ENCODE peak calls at places on chromosomes 4 and X, in four cellular contexts. One of them, this sample, is unnamed. For H3K4me1, the result is how much of the 10 kb centered on the place peaks cover.

GRCh38 chr4:39846135-39846534 is 131.6 kb downstream of the PDS5A start:
- DNase-seq in heart left ventricle: no peak
- DNase-seq in psoas muscle: peak
- DNase-seq in BE2C: no peak
- DNase-seq in this sample: no peak

GRCh38 chr4:187256897-187257296 is 533.2 kb upstream of the FAT1 start:
- DNase-seq in heart left ventricle: no peak
- DNase-seq in psoas muscle: no peak
- DNase-seq in BE2C: no peak
- DNase-seq in this sample: no peak

GRCh38 chr4:123822353-123822752 is 425.8 kb downstream of the SPRY1 start:
- DNase-seq in heart left ventricle: no peak
- DNase-seq in psoas muscle: no peak
- DNase-seq in BE2C: no peak
- DNase-seq in this sample: no peak

GRCh38 chrX:85052207-85052606 is 48.5 kb downstream of the APOOL start:
- DNase-seq in heart left ventricle: no peak
- DNase-seq in psoas muscle: no peak
- DNase-seq in BE2C: no peak
- DNase-seq in this sample: no peak

GRCh38 chr4:185304944-185305690 is 90.6 kb downstream of the LRP2BP start:
- DNase-seq in heart left ventricle: no peak
- DNase-seq in psoas muscle: no peak
- DNase-seq in BE2C: peak
- DNase-seq in this sample: peak

GRCh38 chrX:69145281-69145680 is 20.0 kb downstream of the PJA1 start:
- DNase-seq in heart left ventricle: no peak
- DNase-seq in psoas muscle: no peak
- DNase-seq in BE2C: no peak
- DNase-seq in this sample: no peak

GRCh38 chr4:23789765-23790164 is 100.1 kb downstream of the PPARGC1A start:
- DNase-seq in heart left ventricle: peak
- DNase-seq in psoas muscle: no peak
- DNase-seq in BE2C: no peak
- DNase-seq in this sample: no peak

GRCh38 chrX:49951524-49952193 is 29.3 kb downstream of the CLCN5 start:
- DNase-seq in heart left ventricle: no peak
- DNase-seq in psoas muscle: no peak
- DNase-seq in BE2C: peak
- DNase-seq in this sample: no peak

GRCh38 chr4:13544556-13545393 is 467 bp upstream of the NKX3-2 start:
- DNase-seq in heart left ventricle: peak
- DNase-seq in psoas muscle: no peak
- DNase-seq in BE2C: peak
- DNase-seq in this sample: peak

GRCh38 chr4:253936-254756 is 51.1 kb downstream of the ZNF732 start:
- DNase-seq in heart left ventricle: no peak
- DNase-seq in psoas muscle: no peak
- DNase-seq in BE2C: no peak
- DNase-seq in this sample: no peak

GRCh38 chrX:74779175-74779574 is 146.1 kb downstream of the NEXMIF start:
- DNase-seq in heart left ventricle: no peak
- DNase-seq in psoas muscle: no peak
- DNase-seq in BE2C: no peak
- DNase-seq in this sample: no peak

GRCh38 chr4:137655286-137655685 is 123.0 kb upstream of the PCDH18 start:
- DNase-seq in heart left ventricle: no peak
- DNase-seq in psoas muscle: no peak
- DNase-seq in BE2C: no peak
- DNase-seq in this sample: peak

GRCh38 chr4:186762865-186763264 is 39.2 kb upstream of the FAT1 start:
- DNase-seq in heart left ventricle: no peak
- DNase-seq in psoas muscle: no peak
- DNase-seq in BE2C: no peak
- DNase-seq in this sample: no peak

GRCh38 chr4:170705907-170706306 is 616.2 kb upstream of the AADAT start:
- DNase-seq in heart left ventricle: no peak
- DNase-seq in psoas muscle: no peak
- DNase-seq in BE2C: no peak
- DNase-seq in this sample: no peak

GRCh38 chrX:55758033-55758432 is 40.5 kb downstream of the RRAGB start:
- DNase-seq in heart left ventricle: no peak
- DNase-seq in psoas muscle: no peak
- DNase-seq in BE2C: no peak
- DNase-seq in this sample: no peak

GRCh38 chrX:110992611-110993010 is 103.4 kb upstream of the PAK3 start:
- DNase-seq in heart left ventricle: no peak
- DNase-seq in psoas muscle: no peak
- DNase-seq in BE2C: peak
- DNase-seq in this sample: peak

GRCh38 chr4:106208481-106209460 is 107.2 kb downstream of the TBCK start:
- DNase-seq in heart left ventricle: peak
- DNase-seq in psoas muscle: no peak
- DNase-seq in BE2C: no peak
- DNase-seq in this sample: no peak

GRCh38 chrX:24485976-24486680 is 21.0 kb downstream of the PDK3 start:
- DNase-seq in heart left ventricle: no peak
- DNase-seq in psoas muscle: no peak
- DNase-seq in BE2C: peak
- DNase-seq in this sample: no peak

GRCh38 chrX:136586386-136586785 is 54.4 kb downstream of the VGLL1 start:
- DNase-seq in heart left ventricle: no peak
- DNase-seq in psoas muscle: no peak
- DNase-seq in BE2C: no peak
- DNase-seq in this sample: no peak

GRCh38 chr4:87044511-87045369 is 109.9 kb downstream of the AFF1 start:
- DNase-seq in heart left ventricle: peak
- DNase-seq in psoas muscle: no peak
- DNase-seq in BE2C: peak
- DNase-seq in this sample: no peak

GRCh38 chr4:156330436-156331031 is 376.9 kb upstream of the CTSO start:
- DNase-seq in heart left ventricle: no peak
- DNase-seq in psoas muscle: no peak
- DNase-seq in BE2C: no peak
- DNase-seq in this sample: no peak

GRCh38 chr4:75921910-75922309 is 18.9 kb downstream of the NAAA start:
- DNase-seq in heart left ventricle: no peak
- DNase-seq in psoas muscle: no peak
- DNase-seq in BE2C: no peak
- DNase-seq in this sample: no peak

GRCh38 chrX:75968293-75968692 is 183.2 kb upstream of the MAGEE2 start:
- DNase-seq in heart left ventricle: no peak
- DNase-seq in psoas muscle: no peak
- DNase-seq in BE2C: no peak
- DNase-seq in this sample: peak

GRCh38 chr4:92303621-92304027 is at the start of gene GRID2:
- DNase-seq in heart left ventricle: peak
- DNase-seq in psoas muscle: no peak
- DNase-seq in BE2C: peak
- DNase-seq in this sample: peak

GRCh38 chr4:24770111-24770584 is 25.2 kb upstream of the SOD3 start:
- DNase-seq in heart left ventricle: no peak
- DNase-seq in psoas muscle: no peak
- DNase-seq in BE2C: no peak
- DNase-seq in this sample: peak

GRCh38 chr4:172688536-172688935 is 480.1 kb upstream of the GALNT7 start:
- DNase-seq in heart left ventricle: no peak
- DNase-seq in psoas muscle: no peak
- DNase-seq in BE2C: peak
- DNase-seq in this sample: no peak

GRCh38 chr4:40055379-40055872 is 1.2 kb upstream of the N4BP2 start:
- DNase-seq in heart left ventricle: no peak
- DNase-seq in psoas muscle: no peak
- DNase-seq in BE2C: no peak
- DNase-seq in this sample: no peak

GRCh38 chr4:184284742-184285141 is 67.1 kb upstream of the ENPP6 start:
- DNase-seq in heart left ventricle: no peak
- DNase-seq in psoas muscle: no peak
- DNase-seq in BE2C: no peak
- DNase-seq in this sample: no peak
- H3K4me1 ChIP-seq in heart left ventricle: under half
- H3K4me1 ChIP-seq in psoas muscle: under half
- H3K4me1 ChIP-seq in BE2C: under half
- H3K4me1 ChIP-seq in this sample: under half

DNA sequence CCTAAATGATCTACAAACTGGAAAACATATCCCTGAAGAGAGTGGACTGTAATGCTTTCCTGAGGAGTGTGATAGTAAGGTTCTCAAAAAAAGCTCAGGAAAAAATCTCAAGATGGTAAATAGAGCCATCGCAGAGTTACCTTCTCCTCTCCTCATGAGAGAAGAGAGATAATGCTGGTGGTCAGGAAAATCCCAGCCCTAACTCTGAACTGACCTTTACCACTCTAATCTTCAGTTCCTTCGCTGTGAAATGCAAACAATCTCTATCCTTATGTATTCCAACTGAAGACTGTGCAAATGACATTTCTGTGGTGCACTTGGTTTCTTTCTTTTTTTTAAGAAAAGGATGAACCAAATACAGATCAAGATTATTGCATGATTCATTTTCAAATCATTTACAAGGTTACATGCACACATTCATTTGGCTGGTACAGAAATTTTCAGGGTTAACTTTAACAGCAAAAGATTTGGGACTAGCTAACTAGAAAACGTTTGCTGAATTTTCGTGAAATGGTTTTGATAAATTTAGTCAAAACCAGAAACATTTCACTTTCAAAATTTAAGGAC is 8.3 kb downstream of the PPM1K start:
- DNase-seq in heart left ventricle: no peak
- DNase-seq in psoas muscle: no peak
- DNase-seq in BE2C: no peak
- DNase-seq in this sample: no peak
- H3K4me1 ChIP-seq in heart left ventricle: under half
- H3K4me1 ChIP-seq in psoas muscle: under half
- H3K4me1 ChIP-seq in BE2C: under half
- H3K4me1 ChIP-seq in this sample: under half

DNA sequence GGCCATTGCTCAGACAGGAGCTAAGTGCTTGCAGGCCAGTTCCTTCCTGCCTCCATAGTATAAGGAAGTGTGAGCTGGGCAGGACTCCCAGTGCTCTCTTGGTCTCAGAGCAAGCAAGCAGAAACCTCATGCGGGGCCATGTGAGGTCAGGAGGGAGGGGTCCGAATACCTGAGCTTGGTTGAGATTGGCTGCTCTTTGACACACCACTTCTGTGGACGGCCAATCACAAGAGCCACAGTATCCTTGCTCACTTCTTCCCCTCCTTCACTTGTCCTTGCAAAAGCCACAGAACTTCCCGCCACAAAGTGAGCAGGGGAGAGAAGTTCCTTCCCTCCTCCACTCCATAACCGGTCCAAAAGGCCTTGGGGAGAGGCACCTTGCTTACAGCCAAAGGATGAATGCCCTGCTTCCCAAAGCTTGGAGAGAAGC is 56.7 kb downstream of the PRPS1 start:
- DNase-seq in heart left ventricle: peak
- DNase-seq in psoas muscle: peak
- DNase-seq in BE2C: no peak
- DNase-seq in this sample: peak
- H3K4me1 ChIP-seq in heart left ventricle: under half
- H3K4me1 ChIP-seq in psoas muscle: under half
- H3K4me1 ChIP-seq in BE2C: under half
- H3K4me1 ChIP-seq in this sample: under half

GRCh38 chrX:54483946-54484345 is 12.1 kb downstream of the FGD1 start:
- DNase-seq in heart left ventricle: no peak
- DNase-seq in psoas muscle: no peak
- DNase-seq in BE2C: no peak
- DNase-seq in this sample: no peak

GRCh38 chrX:54482839-54483593 is 13.0 kb downstream of the FGD1 start:
- DNase-seq in heart left ventricle: no peak
- DNase-seq in psoas muscle: no peak
- DNase-seq in BE2C: peak
- DNase-seq in this sample: no peak

GRCh38 chrX:54484666-54485065 is 11.4 kb downstream of the FGD1 start:
- DNase-seq in heart left ventricle: peak
- DNase-seq in psoas muscle: no peak
- DNase-seq in BE2C: peak
- DNase-seq in this sample: no peak

GRCh38 chrX:54479471-54480122 is 16.4 kb downstream of the FGD1 start:
- DNase-seq in heart left ventricle: no peak
- DNase-seq in psoas muscle: no peak
- DNase-seq in BE2C: peak
- DNase-seq in this sample: peak

DNA sequence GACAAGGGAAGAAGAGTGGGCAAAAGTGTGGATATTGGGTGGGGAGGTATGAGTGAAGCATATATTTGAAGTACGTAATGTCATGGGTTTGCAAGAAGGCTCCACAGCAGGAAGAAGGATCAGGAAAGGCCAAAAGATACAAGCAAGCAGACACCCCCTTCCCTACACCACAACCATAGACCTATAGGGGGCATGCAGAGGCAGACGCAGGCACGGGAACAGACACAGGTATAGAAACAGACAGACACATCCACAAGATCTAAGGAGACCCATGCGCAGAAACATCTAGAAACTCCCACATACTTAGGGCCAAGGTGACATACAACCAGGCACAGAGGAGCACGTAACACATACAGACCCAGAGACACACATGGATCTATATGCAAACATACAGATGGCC is 14.3 kb downstream of the FGD1 start:
- DNase-seq in heart left ventricle: no peak
- DNase-seq in psoas muscle: no peak
- DNase-seq in BE2C: peak
- DNase-seq in this sample: no peak
- H3K4me1 ChIP-seq in heart left ventricle: under half
- H3K4me1 ChIP-seq in psoas muscle: under half
- H3K4me1 ChIP-seq in BE2C: under half
- H3K4me1 ChIP-seq in this sample: under half